ENCODE peak calls at places on chromosomes 5 and 9, in four cellular contexts. One of them, this sample, is unnamed.

GRCh38 chr5:111237470-111237869 is 13.3 kb downstream of the CAMK4 start:
- DNase-seq in K562: no peak
- DNase-seq in GM12878: no peak
- DNase-seq in HL-60: no peak
- DNase-seq in this sample: no peak

GRCh38 chr9:124133752-124134151 is 122.2 kb downstream of the LHX2 start:
- DNase-seq in HL-60: no peak
- DNase-seq in GM12878: no peak
- DNase-seq in K562: peak; percentile 58
- DNase-seq in this sample: no peak

GRCh38 chr9:124869466-124869985 is 7.6 kb downstream of the ARPC5L start:
- DNase-seq in HL-60: no peak
- DNase-seq in K562: peak; percentile 50
- DNase-seq in GM12878: no peak
- DNase-seq in this sample: no peak

GRCh38 chr9:33619666-33620404 is 95.8 kb downstream of the ANKRD18B start:
- DNase-seq in HL-60: peak; percentile 30
- DNase-seq in GM12878: no peak
- DNase-seq in K562: peak; percentile 44
- DNase-seq in this sample: no peak

GRCh38 chr9:31304576-31304975 is 1079.9 kb upstream of the ACO1 start:
- DNase-seq in K562: no peak
- DNase-seq in HL-60: no peak
- DNase-seq in GM12878: no peak
- DNase-seq in this sample: no peak

GRCh38 chr5:174056064-174056842 is 10.7 kb downstream of the NSG2 start:
- DNase-seq in K562: no peak
- DNase-seq in GM12878: no peak
- DNase-seq in HL-60: no peak
- DNase-seq in this sample: no peak

GRCh38 chr5:10262121-10262774 is 12.2 kb downstream of the CCT5 start:
- DNase-seq in K562: no peak
- DNase-seq in GM12878: no peak
- DNase-seq in HL-60: no peak
- DNase-seq in this sample: no peak

GRCh38 chr5:42767491-42768105 is 11.0 kb downstream of the CCDC152 start:
- DNase-seq in GM12878: no peak
- DNase-seq in HL-60: no peak
- DNase-seq in K562: peak; percentile 26
- DNase-seq in this sample: no peak

GRCh38 chr9:127450170-127450830 is 906 bp downstream of the RPL12 start:
- DNase-seq in K562: no peak
- DNase-seq in GM12878: no peak
- DNase-seq in HL-60: peak; percentile 57
- DNase-seq in this sample: no peak

GRCh38 chr9:107767711-107768110 is 278.1 kb upstream of the KLF4 start:
- DNase-seq in HL-60: no peak
- DNase-seq in K562: no peak
- DNase-seq in GM12878: no peak
- DNase-seq in this sample: no peak

GRCh38 chr9:116837038-116837998 is 150.2 kb downstream of the TRIM32 start:
- DNase-seq in K562: no peak
- DNase-seq in GM12878: no peak
- DNase-seq in HL-60: no peak
- DNase-seq in this sample: no peak

GRCh38 chr5:84696651-84697050 is 312.0 kb upstream of the EDIL3 start:
- DNase-seq in HL-60: no peak
- DNase-seq in K562: no peak
- DNase-seq in GM12878: no peak
- DNase-seq in this sample: no peak

GRCh38 chr5:137954131-137954879 is 65.0 kb downstream of the PKD2L2 start:
- DNase-seq in K562: no peak
- DNase-seq in GM12878: no peak
- DNase-seq in HL-60: no peak
- DNase-seq in this sample: no peak

GRCh38 chr5:141825836-141826560 is 52.2 kb downstream of the PCDH1 start:
- DNase-seq in K562: peak; percentile 74
- DNase-seq in HL-60: no peak
- DNase-seq in GM12878: no peak
- DNase-seq in this sample: peak; percentile 41

GRCh38 chr5:543755-544674 is 19.8 kb upstream of the SLC9A3 start:
- DNase-seq in K562: no peak
- DNase-seq in GM12878: peak; percentile 76
- DNase-seq in HL-60: peak; percentile 96
- DNase-seq in this sample: peak; percentile 97

GRCh38 chr9:105127863-105128220 is 116.6 kb upstream of the SLC44A1 start:
- DNase-seq in HL-60: no peak
- DNase-seq in K562: no peak
- DNase-seq in GM12878: peak; percentile 72
- DNase-seq in this sample: peak; percentile 48

GRCh38 chr9:737400-738120 is 103.9 kb upstream of the DMRT1 start:
- DNase-seq in HL-60: no peak
- DNase-seq in K562: no peak
- DNase-seq in GM12878: no peak
- DNase-seq in this sample: no peak

GRCh38 chr5:61332369-61332745 is 299 bp downstream of the ZSWIM6 start:
- DNase-seq in K562: peak; percentile 46
- DNase-seq in HL-60: no peak
- DNase-seq in GM12878: no peak
- DNase-seq in this sample: peak; percentile 15

GRCh38 chr5:90967851-90968250 is 409.3 kb downstream of the ADGRV1 start:
- DNase-seq in HL-60: no peak
- DNase-seq in K562: no peak
- DNase-seq in GM12878: no peak
- DNase-seq in this sample: no peak

GRCh38 chr9:132002827-132003704 is 76.6 kb downstream of the MED27 start:
- DNase-seq in GM12878: no peak
- DNase-seq in K562: no peak
- DNase-seq in HL-60: no peak
- DNase-seq in this sample: no peak
- TF ChIP-seq SPI1 in GM12878: no peak
- TF ChIP-seq SPI1 in K562: no peak
- TF ChIP-seq SPI1 in HL-60: no peak
- TF ChIP-seq SPI1 in this sample: no peak

DNA sequence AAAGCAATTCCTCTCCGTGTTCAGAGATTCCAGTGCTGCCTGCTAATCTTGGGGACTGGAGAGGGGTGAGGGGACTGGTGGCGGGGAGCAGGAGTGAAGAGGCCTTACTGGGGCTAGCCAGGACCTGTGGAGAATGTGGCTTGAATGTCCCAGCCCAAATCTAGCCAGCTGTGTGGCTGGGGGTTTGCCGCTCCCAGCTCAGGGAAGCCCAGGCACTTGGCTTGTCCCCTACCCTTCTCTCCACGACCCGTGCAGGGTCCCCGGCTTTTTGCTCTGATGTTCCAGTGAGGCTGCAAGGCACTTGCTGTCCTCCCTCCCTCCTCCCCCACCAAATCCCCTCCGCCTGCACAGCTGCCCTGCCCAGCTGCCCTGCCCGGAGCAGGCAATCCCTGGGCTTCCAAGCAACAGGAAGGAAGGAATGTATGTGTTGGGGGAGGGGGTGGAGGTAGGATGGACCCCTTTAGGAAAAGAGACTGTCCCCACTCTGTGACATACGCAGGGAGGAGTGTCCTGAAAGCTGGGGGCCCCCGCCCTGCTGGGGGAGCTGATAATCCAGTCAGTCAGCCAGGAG is 2.6 kb downstream of the N4BP3 start:
- DNase-seq in K562: no peak
- DNase-seq in GM12878: no peak
- DNase-seq in HL-60: no peak
- DNase-seq in this sample: no peak
- TF ChIP-seq SPI1 in K562: no peak
- TF ChIP-seq SPI1 in GM12878: no peak
- TF ChIP-seq SPI1 in HL-60: no peak
- TF ChIP-seq SPI1 in this sample: no peak

GRCh38 chr5:135308752-135309151 is 90.3 kb downstream of the MACROH2A1 start:
- DNase-seq in K562: no peak
- DNase-seq in GM12878: no peak
- DNase-seq in HL-60: no peak
- DNase-seq in this sample: no peak
- TF ChIP-seq SPI1 in K562: no peak
- TF ChIP-seq SPI1 in GM12878: no peak
- TF ChIP-seq SPI1 in HL-60: no peak
- TF ChIP-seq SPI1 in this sample: no peak

DNA sequence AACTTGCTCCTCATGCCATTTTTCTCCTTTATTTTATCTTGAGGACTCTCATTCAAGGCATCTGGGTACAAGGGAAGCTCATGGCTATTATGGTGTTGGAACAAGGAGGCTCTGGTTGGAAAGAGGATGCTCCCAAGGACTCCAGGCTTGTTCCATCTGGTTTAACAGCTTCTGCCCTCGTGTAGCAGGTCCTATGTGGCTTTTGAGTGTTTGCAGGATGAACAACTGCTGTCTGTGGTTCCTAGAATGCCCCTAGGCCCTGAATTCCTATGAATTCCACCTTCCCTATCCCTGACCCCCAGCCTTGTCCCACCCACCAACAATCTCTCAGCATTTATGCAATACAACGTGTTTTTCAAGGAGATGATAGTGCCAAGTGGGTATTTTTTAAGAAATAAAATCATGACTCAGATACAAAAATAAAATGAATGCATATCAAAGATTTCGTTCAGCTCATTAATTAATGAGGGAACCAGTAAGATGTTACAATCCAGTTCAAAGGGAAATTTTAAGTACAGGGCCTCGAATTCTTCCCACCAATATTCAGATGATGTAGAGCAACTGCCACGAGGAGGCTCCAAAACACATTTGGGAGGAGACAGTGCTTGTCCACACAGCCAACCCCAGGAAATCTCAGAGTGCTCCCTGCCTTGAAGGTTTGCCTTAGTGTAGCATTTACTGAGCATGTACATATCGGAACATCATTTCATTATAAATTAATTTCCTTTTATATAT is 182.0 kb downstream of the MUSK start:
- DNase-seq in K562: no peak
- DNase-seq in HL-60: no peak
- DNase-seq in GM12878: no peak
- DNase-seq in this sample: no peak
- TF ChIP-seq SPI1 in K562: no peak
- TF ChIP-seq SPI1 in HL-60: no peak
- TF ChIP-seq SPI1 in GM12878: no peak
- TF ChIP-seq SPI1 in this sample: no peak

This sample was measured in GM12891.